ENCODE peak calls at places on chromosomes 1 and 21, in seven cellular contexts. One of them, this sample, is unnamed.

GRCh38 chr1:168972887-168973286 is 133.6 kb upstream of the ATP1B1 start:
- DNase-seq in transverse colon: no peak
- DNase-seq in neural progenitor cell: no peak
- DNase-seq in PC-3: no peak
- DNase-seq in PC-9: no peak
- DNase-seq in CD8-positive, alpha-beta memory T cell: no peak
- DNase-seq in HCT116: no peak
- DNase-seq in this sample: no peak

GRCh38 chr1:116738673-116739370 is 15.4 kb upstream of the CD2 start:
- DNase-seq in transverse colon: no peak
- DNase-seq in neural progenitor cell: no peak
- DNase-seq in PC-3: no peak
- DNase-seq in PC-9: no peak
- DNase-seq in CD8-positive, alpha-beta memory T cell: peak; percentile 72
- DNase-seq in HCT116: no peak
- DNase-seq in this sample: no peak

GRCh38 chr1:214552174-214552608 is 789 bp upstream of the PTPN14 start:
- DNase-seq in transverse colon: peak; percentile 65
- DNase-seq in neural progenitor cell: peak; percentile 75
- DNase-seq in PC-3: peak; percentile 98
- DNase-seq in PC-9: peak; percentile 83
- DNase-seq in CD8-positive, alpha-beta memory T cell: no peak
- DNase-seq in HCT116: peak; percentile 71
- DNase-seq in this sample: peak; percentile 78

GRCh38 chr21:44408226-44408625 is 47.1 kb upstream of the LRRC3 start:
- DNase-seq in transverse colon: no peak
- DNase-seq in neural progenitor cell: peak; percentile 0
- DNase-seq in PC-3: no peak
- DNase-seq in PC-9: no peak
- DNase-seq in CD8-positive, alpha-beta memory T cell: no peak
- DNase-seq in HCT116: no peak
- DNase-seq in this sample: peak; percentile 40

GRCh38 chr1:227944066-227944930 is 3.4 kb downstream of the WNT9A start:
- DNase-seq in transverse colon: peak; percentile 60
- DNase-seq in neural progenitor cell: no peak
- DNase-seq in PC-3: no peak
- DNase-seq in PC-9: no peak
- DNase-seq in CD8-positive, alpha-beta memory T cell: no peak
- DNase-seq in HCT116: no peak
- DNase-seq in this sample: no peak

GRCh38 chr1:59100975-59101374 is 195.9 kb upstream of the FGGY start:
- DNase-seq in transverse colon: no peak
- DNase-seq in neural progenitor cell: no peak
- DNase-seq in PC-3: no peak
- DNase-seq in PC-9: no peak
- DNase-seq in CD8-positive, alpha-beta memory T cell: no peak
- DNase-seq in HCT116: no peak
- DNase-seq in this sample: no peak

GRCh38 chr21:26686278-26686677 is 113.2 kb upstream of the CYYR1 start:
- DNase-seq in transverse colon: no peak
- DNase-seq in neural progenitor cell: no peak
- DNase-seq in PC-3: peak; percentile 62
- DNase-seq in PC-9: peak; percentile 5
- DNase-seq in CD8-positive, alpha-beta memory T cell: no peak
- DNase-seq in HCT116: no peak
- DNase-seq in this sample: peak; percentile 22

GRCh38 chr21:38037416-38037815 is 121.2 kb upstream of the KCNJ6 start:
- DNase-seq in transverse colon: no peak
- DNase-seq in neural progenitor cell: no peak
- DNase-seq in PC-3: peak; percentile 49
- DNase-seq in PC-9: no peak
- DNase-seq in CD8-positive, alpha-beta memory T cell: no peak
- DNase-seq in HCT116: no peak
- DNase-seq in this sample: no peak

GRCh38 chr1:200528838-200529565 is 91.5 kb downstream of the KIF14 start:
- DNase-seq in transverse colon: no peak
- DNase-seq in neural progenitor cell: no peak
- DNase-seq in PC-3: no peak
- DNase-seq in PC-9: no peak
- DNase-seq in CD8-positive, alpha-beta memory T cell: no peak
- DNase-seq in HCT116: no peak
- DNase-seq in this sample: no peak

GRCh38 chr1:244836135-244836521 is 670 bp downstream of the COX20 start:
- DNase-seq in transverse colon: no peak
- DNase-seq in neural progenitor cell: peak; percentile 27
- DNase-seq in PC-3: peak; percentile 50
- DNase-seq in PC-9: no peak
- DNase-seq in CD8-positive, alpha-beta memory T cell: no peak
- DNase-seq in HCT116: no peak
- DNase-seq in this sample: peak; percentile 18

GRCh38 chr21:25772680-25773079 is 37.9 kb downstream of the GABPA start:
- DNase-seq in transverse colon: no peak
- DNase-seq in neural progenitor cell: no peak
- DNase-seq in PC-3: peak; percentile 11
- DNase-seq in PC-9: no peak
- DNase-seq in CD8-positive, alpha-beta memory T cell: no peak
- DNase-seq in HCT116: no peak
- DNase-seq in this sample: no peak

GRCh38 chr1:101846820-101847219 is 149.9 kb downstream of the OLFM3 start:
- DNase-seq in transverse colon: no peak
- DNase-seq in neural progenitor cell: peak; percentile 74
- DNase-seq in PC-3: no peak
- DNase-seq in PC-9: no peak
- DNase-seq in CD8-positive, alpha-beta memory T cell: no peak
- DNase-seq in HCT116: no peak
- DNase-seq in this sample: no peak

GRCh38 chr1:9025474-9025873 is 749 bp downstream of the SLC2A7 start:
- DNase-seq in transverse colon: no peak
- DNase-seq in neural progenitor cell: no peak
- DNase-seq in PC-3: no peak
- DNase-seq in PC-9: no peak
- DNase-seq in CD8-positive, alpha-beta memory T cell: no peak
- DNase-seq in HCT116: no peak
- DNase-seq in this sample: peak; percentile 57

GRCh38 chr1:33111965-33112364 is 31.0 kb downstream of the AZIN2 start:
- DNase-seq in transverse colon: no peak
- DNase-seq in neural progenitor cell: no peak
- DNase-seq in PC-3: peak; percentile 54
- DNase-seq in PC-9: no peak
- DNase-seq in CD8-positive, alpha-beta memory T cell: no peak
- DNase-seq in HCT116: no peak
- DNase-seq in this sample: peak; percentile 41

GRCh38 chr1:53543130-53543770 is 84.1 kb downstream of the DMRTB1 start:
- DNase-seq in transverse colon: no peak
- DNase-seq in neural progenitor cell: no peak
- DNase-seq in PC-3: no peak
- DNase-seq in PC-9: no peak
- DNase-seq in CD8-positive, alpha-beta memory T cell: no peak
- DNase-seq in HCT116: no peak
- DNase-seq in this sample: no peak

GRCh38 chr1:113073457-113073950 is 506 bp downstream of the LRIG2 start:
- DNase-seq in transverse colon: peak; percentile 66
- DNase-seq in neural progenitor cell: peak; percentile 89
- DNase-seq in PC-3: peak; percentile 40
- DNase-seq in PC-9: no peak
- DNase-seq in CD8-positive, alpha-beta memory T cell: no peak
- DNase-seq in HCT116: no peak
- DNase-seq in this sample: no peak

GRCh38 chr1:8211620-8212442 is 106.1 kb upstream of the SLC45A1 start:
- DNase-seq in transverse colon: peak; percentile 26
- DNase-seq in neural progenitor cell: no peak
- DNase-seq in PC-3: peak; percentile 98
- DNase-seq in PC-9: peak; percentile 84
- DNase-seq in CD8-positive, alpha-beta memory T cell: no peak
- DNase-seq in HCT116: peak; percentile 96
- DNase-seq in this sample: peak; percentile 85

GRCh38 chr1:14598007-14598497 is 433 bp upstream of the KAZN start:
- DNase-seq in transverse colon: no peak
- DNase-seq in neural progenitor cell: peak; percentile 67
- DNase-seq in PC-3: no peak
- DNase-seq in PC-9: no peak
- DNase-seq in CD8-positive, alpha-beta memory T cell: no peak
- DNase-seq in HCT116: no peak
- DNase-seq in this sample: no peak

GRCh38 chr1:217153361-217153760 is 430.1 kb upstream of the ESRRG start:
- DNase-seq in transverse colon: no peak
- DNase-seq in neural progenitor cell: no peak
- DNase-seq in PC-3: no peak
- DNase-seq in PC-9: no peak
- DNase-seq in CD8-positive, alpha-beta memory T cell: no peak
- DNase-seq in HCT116: no peak
- DNase-seq in this sample: no peak

GRCh38 chr1:47418681-47419272 is 2.7 kb downstream of the FOXE3 start:
- DNase-seq in transverse colon: no peak
- DNase-seq in neural progenitor cell: no peak
- DNase-seq in PC-3: no peak
- DNase-seq in PC-9: no peak
- DNase-seq in CD8-positive, alpha-beta memory T cell: no peak
- DNase-seq in HCT116: no peak
- DNase-seq in this sample: no peak

GRCh38 chr1:47415728-47416318 is at the start of gene FOXE3:
- DNase-seq in transverse colon: no peak
- DNase-seq in neural progenitor cell: no peak
- DNase-seq in PC-3: no peak
- DNase-seq in PC-9: no peak
- DNase-seq in CD8-positive, alpha-beta memory T cell: no peak
- DNase-seq in HCT116: no peak
- DNase-seq in this sample: no peak

GRCh38 chr1:47416319-47417128 is 439 bp downstream of the FOXE3 start:
- DNase-seq in transverse colon: no peak
- DNase-seq in neural progenitor cell: peak; percentile 68
- DNase-seq in PC-3: no peak
- DNase-seq in PC-9: no peak
- DNase-seq in CD8-positive, alpha-beta memory T cell: no peak
- DNase-seq in HCT116: no peak
- DNase-seq in this sample: no peak

GRCh38 chr1:47417129-47418044 is 1.3 kb downstream of the FOXE3 start:
- DNase-seq in transverse colon: no peak
- DNase-seq in neural progenitor cell: no peak
- DNase-seq in PC-3: no peak
- DNase-seq in PC-9: no peak
- DNase-seq in CD8-positive, alpha-beta memory T cell: no peak
- DNase-seq in HCT116: no peak
- DNase-seq in this sample: no peak

GRCh38 chr1:47418122-47418521 is 2.0 kb downstream of the FOXE3 start:
- DNase-seq in transverse colon: no peak
- DNase-seq in neural progenitor cell: no peak
- DNase-seq in PC-3: no peak
- DNase-seq in PC-9: no peak
- DNase-seq in CD8-positive, alpha-beta memory T cell: no peak
- DNase-seq in HCT116: no peak
- DNase-seq in this sample: no peak
- H3K4me3 ChIP-seq in transverse colon: no peak overlapping the region
- H3K4me3 ChIP-seq in neural progenitor cell: no peak overlapping the region
- H3K4me3 ChIP-seq in PC-3: no peak overlapping the region
- H3K4me3 ChIP-seq in PC-9: no peak overlapping the region
- H3K4me3 ChIP-seq in CD8-positive, alpha-beta memory T cell: no peak overlapping the region
- H3K4me3 ChIP-seq in HCT116: no peak overlapping the region
- H3K4me3 ChIP-seq in this sample: no peak overlapping the region

GRCh38 chr1:64327119-64327518 is 123.7 kb downstream of the UBE2U start:
- DNase-seq in transverse colon: no peak
- DNase-seq in neural progenitor cell: no peak
- DNase-seq in PC-3: no peak
- DNase-seq in PC-9: no peak
- DNase-seq in CD8-positive, alpha-beta memory T cell: no peak
- DNase-seq in HCT116: no peak
- DNase-seq in this sample: no peak

GRCh38 chr1:64323054-64323453 is 119.6 kb downstream of the UBE2U start:
- DNase-seq in transverse colon: no peak
- DNase-seq in neural progenitor cell: no peak
- DNase-seq in PC-3: peak; percentile 28
- DNase-seq in PC-9: no peak
- DNase-seq in CD8-positive, alpha-beta memory T cell: no peak
- DNase-seq in HCT116: no peak
- DNase-seq in this sample: no peak

GRCh38 chr1:64320470-64320869 is 117.0 kb downstream of the UBE2U start:
- DNase-seq in transverse colon: no peak
- DNase-seq in neural progenitor cell: no peak
- DNase-seq in PC-3: peak; percentile 77
- DNase-seq in PC-9: no peak
- DNase-seq in CD8-positive, alpha-beta memory T cell: no peak
- DNase-seq in HCT116: no peak
- DNase-seq in this sample: no peak

GRCh38 chr1:64320899-64321624 is 117.6 kb downstream of the UBE2U start:
- DNase-seq in transverse colon: peak; percentile 11
- DNase-seq in neural progenitor cell: no peak
- DNase-seq in PC-3: no peak
- DNase-seq in PC-9: no peak
- DNase-seq in CD8-positive, alpha-beta memory T cell: no peak
- DNase-seq in HCT116: no peak
- DNase-seq in this sample: peak; percentile 33

GRCh38 chr1:64323882-64324281 is 120.5 kb downstream of the UBE2U start:
- DNase-seq in transverse colon: no peak
- DNase-seq in neural progenitor cell: no peak
- DNase-seq in PC-3: no peak
- DNase-seq in PC-9: no peak
- DNase-seq in CD8-positive, alpha-beta memory T cell: no peak
- DNase-seq in HCT116: no peak
- DNase-seq in this sample: no peak
- H3K27ac ChIP-seq in transverse colon: no peak overlapping the region
- H3K27ac ChIP-seq in neural progenitor cell: no peak overlapping the region
- H3K27ac ChIP-seq in PC-3: no peak overlapping the region
- H3K27ac ChIP-seq in PC-9: no peak overlapping the region
- H3K27ac ChIP-seq in CD8-positive, alpha-beta memory T cell: no peak overlapping the region
- H3K27ac ChIP-seq in HCT116: no peak overlapping the region
- H3K27ac ChIP-seq in this sample: no peak overlapping the region

DNA sequence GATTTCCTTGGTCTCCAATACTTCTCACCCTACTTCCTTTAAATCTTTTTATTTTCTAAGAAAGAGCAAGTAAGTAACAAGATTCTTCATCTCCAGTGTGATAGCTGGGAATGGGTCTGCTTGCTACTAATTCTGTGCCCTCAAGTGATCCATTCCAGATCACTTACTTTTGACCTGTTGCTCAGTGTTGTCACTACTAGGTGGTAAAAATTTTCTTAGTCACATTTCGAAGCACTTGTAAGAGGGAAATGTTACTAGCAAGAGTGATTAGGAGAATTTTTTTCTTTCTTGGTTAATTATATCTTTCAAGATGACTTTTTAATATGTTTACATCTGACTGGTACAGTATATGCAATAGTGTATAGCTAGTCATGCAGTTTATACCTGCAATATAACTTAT is 2.2 kb downstream of the UBAP2L start:
- DNase-seq in transverse colon: no peak
- DNase-seq in neural progenitor cell: no peak
- DNase-seq in PC-3: no peak
- DNase-seq in PC-9: no peak
- DNase-seq in CD8-positive, alpha-beta memory T cell: no peak
- DNase-seq in HCT116: no peak
- DNase-seq in this sample: no peak
- H3K36me3 ChIP-seq in transverse colon: peaks cover 6% of the 10 kb centered on the region
- H3K36me3 ChIP-seq in neural progenitor cell: peaks cover 20% of the 10 kb centered on the region
- H3K36me3 ChIP-seq in PC-3: peaks cover 40% of the 10 kb centered on the region
- H3K36me3 ChIP-seq in PC-9: peaks cover 58% of the 10 kb centered on the region
- H3K36me3 ChIP-seq in CD8-positive, alpha-beta memory T cell: peaks cover 38% of the 10 kb centered on the region
- H3K36me3 ChIP-seq in HCT116: peaks cover 14% of the 10 kb centered on the region
- H3K36me3 ChIP-seq in this sample: peaks cover 41% of the 10 kb centered on the region

DNA sequence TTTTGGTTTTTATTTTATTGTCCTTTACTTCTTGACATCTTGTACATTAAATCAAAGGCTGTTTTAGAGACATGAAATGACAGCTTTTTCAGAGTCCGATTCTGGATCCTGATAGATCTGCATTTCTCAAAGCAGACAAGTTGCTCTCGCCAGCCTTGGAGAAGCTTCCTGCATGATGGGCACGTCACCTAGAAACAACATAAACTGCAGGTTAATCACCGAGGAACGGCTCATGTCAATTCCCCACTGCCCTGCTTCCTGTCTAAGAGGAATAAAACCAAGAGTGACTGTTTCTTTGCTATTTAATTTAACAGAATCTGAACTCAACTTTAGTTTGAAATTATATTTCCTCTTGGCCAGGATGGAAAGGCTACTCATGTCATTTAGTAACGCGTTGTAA is 77.0 kb downstream of the RWDD3 start:
- DNase-seq in transverse colon: no peak
- DNase-seq in neural progenitor cell: no peak
- DNase-seq in PC-3: peak; percentile 47
- DNase-seq in PC-9: no peak
- DNase-seq in CD8-positive, alpha-beta memory T cell: no peak
- DNase-seq in HCT116: no peak
- DNase-seq in this sample: no peak
- H3K4me3 ChIP-seq in transverse colon: no peak overlapping the region
- H3K4me3 ChIP-seq in neural progenitor cell: no peak overlapping the region
- H3K4me3 ChIP-seq in PC-3: peak overlapping the region; percentile 6
- H3K4me3 ChIP-seq in PC-9: no peak overlapping the region
- H3K4me3 ChIP-seq in CD8-positive, alpha-beta memory T cell: no peak overlapping the region
- H3K4me3 ChIP-seq in HCT116: no peak overlapping the region
- H3K4me3 ChIP-seq in this sample: no peak overlapping the region

This sample was measured in SJCRH30.